ENCODE peak calls at places on chromosomes 11 and 22, in nine cellular contexts. C is hepatocyte, S is right lobe of liver, A is AG10803, W is pancreas, K is RWPE1, Y is type B pancreatic cell, G is right atrium auricular region, D is IMR-90. V is an unnamed sample.

GRCh38 chr11:90646266-90646665 is 423.4 kb upstream of the CHORDC1 start:
- DNase-seq in C (no peak), S (no peak), A (no peak), W (no peak), K (no peak), Y (no peak), G (no peak), D (no peak), V (no peak)

GRCh38 chr11:126006068-126006467 is 56.6 kb downstream of the CDON start:
- DNase-seq in C (no peak), S (no peak), A (no peak), W (no peak), K (no peak), Y (no peak), G (no peak), D (no peak), V (no peak)

GRCh38 chr22:29108137-29108536 is 35.3 kb downstream of the KREMEN1 start:
- DNase-seq in C (no peak), S (no peak), A (peak; percentile 67), W (no peak), K (peak; percentile 56), Y (no peak), G (no peak), D (peak; percentile 58), V (no peak)

GRCh38 chr11:67592880-67593624 is 9.4 kb downstream of the GSTP1 start:
- DNase-seq in C (no peak), S (peak; percentile 23), A (no peak), W (no peak), K (no peak), Y (no peak), G (no peak), D (no peak), V (no peak)

GRCh38 chr11:9616042-9616640 is 42.7 kb downstream of the WEE1 start:
- DNase-seq in C (no peak), S (no peak), A (peak; percentile 29), W (no peak), K (no peak), Y (no peak), G (no peak), D (peak; percentile 59), V (no peak)

GRCh38 chr11:116691779-116692178 is 81.0 kb downstream of the BUD13 start:
- DNase-seq in C (peak; percentile 68), S (peak; percentile 65), A (peak; percentile 18), W (peak; percentile 71), K (peak; percentile 69), Y (peak; percentile 71), G (peak; percentile 58), D (peak; percentile 6), V (peak; percentile 90)

GRCh38 chr11:36155301-36155700 is 133.9 kb downstream of the COMMD9 start:
- DNase-seq in C (no peak), S (no peak), A (no peak), W (no peak), K (no peak), Y (no peak), G (no peak), D (no peak), V (no peak)

GRCh38 chr11:61851900-61852295 is 23.8 kb downstream of the FADS2 start:
- DNase-seq in C (no peak), S (no peak), A (no peak), W (no peak), K (no peak), Y (no peak), G (no peak), D (no peak), V (no peak)

GRCh38 chr11:82216927-82217570 is 516.6 kb downstream of the FAM181B start:
- DNase-seq in C (no peak), S (no peak), A (no peak), W (no peak), K (no peak), Y (no peak), G (no peak), D (no peak), V (no peak)

GRCh38 chr11:66344550-66345315 is at the start of gene BRMS1:
- DNase-seq in C (peak; percentile 98), S (peak; percentile 99), A (peak; percentile 96), W (peak; percentile 98), K (peak; percentile 91), Y (peak; percentile 95), G (peak; percentile 98), D (peak; percentile 97), V (peak; percentile 98)

GRCh38 chr11:65442952-65443351 is 20.4 kb downstream of the NEAT1 start:
- DNase-seq in C (no peak), S (peak; percentile 58), A (peak; percentile 29), W (peak; percentile 52), K (no peak), Y (no peak), G (peak; percentile 65), D (peak; percentile 42), V (no peak)

GRCh38 chr11:124586247-124586860 is 16.6 kb downstream of the OR8A1 start:
- DNase-seq in C (peak; percentile 80), S (peak; percentile 51), A (peak; percentile 61), W (peak; percentile 67), K (peak; percentile 34), Y (no peak), G (peak; percentile 69), D (peak; percentile 66), V (peak; percentile 38)

GRCh38 chr11:16605440-16605970 is 132.9 kb upstream of the C11orf58 start:
- DNase-seq in C (peak; percentile 60), S (peak; percentile 58), A (no peak), W (peak; percentile 71), K (no peak), Y (no peak), G (no peak), D (peak; percentile 44), V (peak; percentile 25)

DNA sequence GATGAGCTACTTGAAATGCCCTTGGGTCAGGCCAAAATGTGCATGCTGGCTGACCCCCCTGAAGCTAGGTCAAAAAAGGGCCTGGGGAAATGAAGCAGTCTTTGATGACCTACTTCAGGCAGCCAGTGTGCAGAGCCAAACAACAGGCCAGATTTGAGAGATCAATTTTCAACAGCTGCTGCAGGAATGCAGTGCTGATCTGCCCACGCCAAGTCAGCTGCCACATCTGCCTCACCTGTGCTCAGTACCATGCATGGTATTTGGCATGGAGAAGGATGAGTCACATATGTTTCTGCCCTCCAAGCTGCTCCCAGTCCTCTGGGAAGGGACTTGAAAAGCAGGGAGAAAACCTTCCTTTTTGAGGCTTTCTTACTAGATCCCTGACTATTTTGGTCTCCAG is 35.8 kb downstream of the MTNR1B start:
- DNase-seq in C (no peak), S (no peak), A (peak; percentile 27), W (no peak), K (peak; percentile 88), Y (no peak), G (no peak), D (peak; percentile 63), V (no peak)
- TF ChIP-seq CTCF in C (no peak), S (no peak), A (no peak), W (no peak), K (no peak), Y (no peak), G (no peak), D (no peak), V (no peak)

DNA sequence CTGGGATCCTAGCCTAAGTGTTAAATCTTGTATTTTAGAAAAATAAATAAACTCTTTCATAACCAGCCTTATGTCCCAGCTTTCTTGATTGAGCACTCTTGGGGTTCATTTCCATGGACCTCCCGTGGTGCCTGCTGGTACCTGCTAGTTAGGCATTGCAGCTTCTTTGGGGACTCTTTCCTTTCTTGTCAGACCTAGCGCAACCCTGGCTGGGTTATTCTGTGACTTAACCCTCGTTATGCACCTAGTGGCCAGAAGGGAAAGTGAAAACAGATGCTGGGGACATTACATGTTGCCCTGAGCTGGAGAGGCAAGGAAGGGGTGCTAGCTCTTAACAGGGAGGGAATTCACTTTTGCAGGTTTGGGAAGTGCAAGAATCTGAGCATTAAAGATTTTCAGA is 46.8 kb downstream of the APIP start:
- DNase-seq in C (no peak), S (no peak), A (no peak), W (no peak), K (no peak), Y (no peak), G (no peak), D (no peak), V (no peak)
- TF ChIP-seq CTCF in C (no peak), S (no peak), A (no peak), W (no peak), K (no peak), Y (peak; percentile 50), G (no peak), D (no peak), V (no peak)

GRCh38 chr11:5366856-5367255 is 15.5 kb downstream of the OR51B6 start:
- DNase-seq in C (no peak), S (no peak), A (peak; percentile 57), W (no peak), K (no peak), Y (no peak), G (no peak), D (peak; percentile 34), V (no peak)
- TF ChIP-seq CTCF in C (no peak), S (no peak), A (no peak), W (no peak), K (no peak), Y (no peak), G (no peak), D (no peak), V (no peak)

GRCh38 chr11:123020968-123021367 is 39.3 kb upstream of the BSX start:
- DNase-seq in C (peak; percentile 66), S (no peak), A (peak; percentile 56), W (no peak), K (peak; percentile 60), Y (no peak), G (no peak), D (peak; percentile 49), V (peak; percentile 79)
- TF ChIP-seq CTCF in C (peak; percentile 46), S (peak; percentile 42), A (peak; percentile 82), W (no peak), K (peak; percentile 46), Y (peak; percentile 72), G (no peak), D (peak; percentile 70), V (peak; percentile 66)

GRCh38 chr22:37559901-37560681 is at the start of gene CDC42EP1:
- DNase-seq in C (peak; percentile 89), S (peak; percentile 78), A (peak; percentile 64), W (peak; percentile 88), K (no peak), Y (no peak), G (no peak), D (peak; percentile 36), V (no peak)
- TF ChIP-seq CTCF in C (no peak), S (no peak), A (no peak), W (no peak), K (no peak), Y (no peak), G (no peak), D (no peak), V (no peak)

GRCh38 chr11:103202048-103202651 is 92.9 kb downstream of the DYNC2H1 start:
- DNase-seq in C (peak; percentile 43), S (no peak), A (peak; percentile 46), W (no peak), K (peak; percentile 34), Y (no peak), G (no peak), D (peak; percentile 63), V (peak; percentile 3)
- TF ChIP-seq CTCF in C (peak; percentile 76), S (peak; percentile 50), A (peak; percentile 85), W (peak; percentile 18), K (peak; percentile 73), Y (peak; percentile 78), G (no peak), D (peak; percentile 79), V (peak; percentile 30)

GRCh38 chr11:128786507-128786906 is 80.6 kb downstream of the KCNJ1 start:
- DNase-seq in C (no peak), S (no peak), A (no peak), W (no peak), K (no peak), Y (no peak), G (no peak), D (no peak), V (no peak)
- TF ChIP-seq CTCF in C (no peak), S (no peak), A (no peak), W (no peak), K (no peak), Y (no peak), G (no peak), D (no peak), V (no peak)

GRCh38 chr11:131629925-131630324 is 259.5 kb downstream of the NTM start:
- DNase-seq in C (no peak), S (no peak), A (no peak), W (no peak), K (no peak), Y (no peak), G (peak; percentile 11), D (no peak), V (no peak)
- TF ChIP-seq CTCF in C (peak; percentile 17), S (no peak), A (peak; percentile 27), W (no peak), K (no peak), Y (peak; percentile 49), G (no peak), D (no peak), V (no peak)